ENCODE peak calls at places on chromosomes 6 and 20, in four cellular contexts. H is lower leg skin, F is BJ, C is cardiac muscle cell. N is an unnamed sample.

GRCh38 chr6:27078734-27079357 is 168.7 kb upstream of the PRSS16 start:
- DNase-seq in H (no peak), F (peak; percentile 4), C (peak; percentile 81), N (peak; percentile 21)

GRCh38 chr6:136024711-136025110 is 173.2 kb downstream of the PDE7B start:
- DNase-seq in H (no peak), F (no peak), C (peak; percentile 85), N (no peak)

GRCh38 chr6:2839982-2840793 is 1.5 kb downstream of the SERPINB1 start:
- DNase-seq in H (no peak), F (no peak), C (no peak), N (no peak)

GRCh38 chr6:87929843-87930288 is 117.8 kb upstream of the SPACA1 start:
- DNase-seq in H (peak; percentile 93), F (peak; percentile 23), C (peak; percentile 88), N (peak; percentile 40)

GRCh38 chr20:37276494-37277252 is 12.8 kb upstream of the MANBAL start:
- DNase-seq in H (peak; percentile 88), F (peak; percentile 57), C (peak; percentile 87), N (no peak)

GRCh38 chr6:54860739-54861138 is 14.2 kb downstream of the FAM83B start:
- DNase-seq in H (no peak), F (peak; percentile 1), C (peak; percentile 50), N (no peak)

GRCh38 chr6:85579581-85579980 is 14.1 kb downstream of the SNX14 start:
- DNase-seq in H (no peak), F (no peak), C (no peak), N (no peak)

GRCh38 chr20:24950836-24951525 is 1.9 kb downstream of the CST7 start:
- DNase-seq in H (peak; percentile 77), F (no peak), C (no peak), N (no peak)

GRCh38 chr20:10733122-10733521 is 59.3 kb upstream of the JAG1 start:
- DNase-seq in H (no peak), F (no peak), C (no peak), N (no peak)

GRCh38 chr20:56358600-56359211 is at the start of gene FAM210B:
- DNase-seq in H (peak; percentile 96), F (no peak), C (peak; percentile 93), N (no peak)

GRCh38 chr6:159038914-159039884 is 5.6 kb downstream of the TAGAP start:
- DNase-seq in H (no peak), F (peak; percentile 51), C (peak; percentile 8), N (peak; percentile 19)

GRCh38 chr6:131212024-131212423 is 76.8 kb downstream of the AKAP7 start:
- DNase-seq in H (no peak), F (no peak), C (no peak), N (no peak)

GRCh38 chr6:85594197-85594930 is 706 bp upstream of the SNX14 start:
- DNase-seq in H (no peak), F (no peak), C (no peak), N (no peak)

GRCh38 chr6:2026133-2026532 is 219.3 kb downstream of the GMDS start:
- DNase-seq in H (no peak), F (no peak), C (no peak), N (no peak)

GRCh38 chr6:83511901-83512681 is at the start of gene PRSS35:
- DNase-seq in H (peak; percentile 86), F (no peak), C (peak; percentile 68), N (no peak)

GRCh38 chr6:118152524-118152923 is 245.5 kb downstream of the SLC35F1 start:
- DNase-seq in H (no peak), F (no peak), C (no peak), N (no peak)

GRCh38 chr6:48249071-48249470 is 138.1 kb upstream of the PTCHD4 start:
- DNase-seq in H (no peak), F (no peak), C (no peak), N (no peak)

GRCh38 chr20:63744574-63745423 is 5.2 kb downstream of the SLC2A4RG start:
- DNase-seq in H (no peak), F (no peak), C (no peak), N (no peak)

GRCh38 chr6:21664263-21665081 is 70.9 kb downstream of the SOX4 start:
- DNase-seq in H (no peak), F (no peak), C (peak; percentile 41), N (no peak)

GRCh38 chr6:21666788-21667681 is 73.5 kb downstream of the SOX4 start:
- DNase-seq in H (no peak), F (no peak), C (peak; percentile 16), N (no peak)

GRCh38 chr6:21665436-21666199 is 72.1 kb downstream of the SOX4 start:
- DNase-seq in H (no peak), F (no peak), C (no peak), N (no peak)

GRCh38 chr6:21665101-21665435 is 71.5 kb downstream of the SOX4 start:
- DNase-seq in H (no peak), F (no peak), C (peak; percentile 17), N (no peak)

DNA sequence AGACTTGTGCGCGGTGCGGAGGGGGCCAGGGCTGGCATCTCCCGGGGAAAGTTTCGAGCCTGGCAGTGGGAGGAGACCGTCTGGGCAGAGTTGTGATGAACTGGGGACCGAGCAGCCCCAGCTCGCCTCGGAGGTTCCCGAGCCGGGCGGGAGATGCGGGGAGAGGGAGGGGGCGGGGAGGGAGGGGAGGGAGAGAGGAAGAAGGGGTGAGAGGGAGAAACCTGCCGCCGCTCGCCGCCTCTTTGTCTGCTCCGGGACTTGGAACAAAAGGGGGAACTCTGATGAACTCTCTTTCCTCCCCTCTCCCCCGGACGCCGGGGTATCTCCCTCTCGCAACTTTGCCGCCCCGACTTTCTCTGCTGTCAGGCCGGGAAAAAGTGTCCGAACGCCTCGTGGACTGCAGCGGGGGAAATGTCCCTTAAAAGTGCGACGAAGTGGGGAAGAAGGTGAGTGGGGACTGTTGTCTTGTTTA is 72.7 kb downstream of the SOX4 start:
- DNase-seq in H (no peak), F (no peak), C (peak; percentile 24), N (no peak)
- H3K4me3 ChIP-seq in H (peak overlapping the region; percentile 2), F (peak overlapping the region; percentile 31), C (peak overlapping the region; percentile 39), N (peak overlapping the region; percentile 49)

GRCh38 chr6:97726378-97726777 is 443.4 kb upstream of the MMS22L start:
- DNase-seq in H (no peak), F (no peak), C (no peak), N (no peak)
- TF ChIP-seq CTCF in H (no peak), F (no peak), C (no peak), N (no peak)

GRCh38 chr20:57474816-57475215 is 50.1 kb downstream of the CTCFL start:
- DNase-seq in H (no peak), F (no peak), C (no peak), N (no peak)

GRCh38 chr20:57476641-57477461 is 48.1 kb downstream of the CTCFL start:
- DNase-seq in H (no peak), F (no peak), C (no peak), N (no peak)

GRCh38 chr20:57474191-57474590 is 50.7 kb downstream of the CTCFL start:
- DNase-seq in H (no peak), F (no peak), C (no peak), N (no peak)

GRCh38 chr20:57475388-57476072 is 49.4 kb downstream of the CTCFL start:
- DNase-seq in H (no peak), F (no peak), C (no peak), N (no peak)

DNA sequence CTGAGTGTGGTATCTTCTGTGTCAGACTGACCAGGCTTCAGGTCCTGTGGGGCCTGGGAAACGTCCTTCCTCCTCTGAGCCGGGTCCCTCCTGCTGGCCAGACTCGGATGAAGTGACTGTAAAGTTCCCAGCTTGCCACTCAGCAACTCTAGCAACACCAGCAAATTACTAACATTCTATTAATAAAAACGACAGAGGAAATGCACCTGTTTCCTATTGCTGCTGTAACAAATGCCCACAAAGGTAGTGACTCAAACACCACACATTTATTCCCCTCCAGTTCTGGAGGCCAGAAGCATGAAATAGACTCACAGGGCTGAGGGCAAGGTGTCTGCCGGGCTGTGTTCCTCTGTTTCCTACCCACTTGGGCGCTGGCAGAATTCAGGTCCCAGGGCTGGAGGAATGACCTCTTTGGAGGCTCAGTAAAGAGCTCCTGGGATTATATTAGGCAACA is 48.8 kb downstream of the CTCFL start:
- DNase-seq in H (no peak), F (no peak), C (no peak), N (no peak)
- H3K4me3 ChIP-seq in H (no peak overlapping the region), F (no peak overlapping the region), C (no peak overlapping the region), N (no peak overlapping the region)

GRCh38 chr6:147740326-147740725 is 231.8 kb downstream of the SAMD5 start:
- DNase-seq in H (no peak), F (no peak), C (no peak), N (no peak)

GRCh38 chr6:147744012-147744411 is 235.5 kb downstream of the SAMD5 start:
- DNase-seq in H (no peak), F (no peak), C (no peak), N (no peak)

GRCh38 chr6:147741419-147741818 is 232.9 kb downstream of the SAMD5 start:
- DNase-seq in H (no peak), F (peak; percentile 6), C (peak; percentile 38), N (no peak)

GRCh38 chr6:147738516-147739187 is 230.2 kb downstream of the SAMD5 start:
- DNase-seq in H (no peak), F (peak; percentile 15), C (peak; percentile 25), N (no peak)

GRCh38 chr6:147742445-147742844 is 234.0 kb downstream of the SAMD5 start:
- DNase-seq in H (no peak), F (no peak), C (no peak), N (no peak)
- TF ChIP-seq CTCF in H (no peak), F (no peak), C (no peak), N (no peak)

N was measured in AG04449.